ENCODE peak calls at places on chromosomes 13 and 19, in seven cellular contexts. J is IMR-90, S is neural progenitor cell, Y is MCF 10A, Q is mucosa of descending colon, B is tibial artery, A is tibial nerve. I is an unnamed sample.

GRCh38 chr13:66391322-66391721 is 838.8 kb downstream of the PCDH9 start:
- DNase-seq in Y (no peak), Q (no peak), B (no peak), S (no peak), J (no peak), A (no peak), I (no peak)

GRCh38 chr19:1072371-1073015 is 5.5 kb downstream of the ARHGAP45 start:
- DNase-seq in S (no peak), Q (no peak), A (no peak), Y (no peak), J (no peak), B (no peak), I (no peak)

GRCh38 chr19:53467138-53467502 is 413 bp upstream of the ZNF813 start:
- DNase-seq in J (no peak), Y (no peak), B (peak), A (no peak), S (no peak), Q (no peak), I (no peak)

GRCh38 chr13:73602295-73602694 is 531.9 kb downstream of the KLF12 start:
- DNase-seq in Y (peak), Q (no peak), S (no peak), A (no peak), J (peak), B (no peak), I (no peak)

GRCh38 chr13:98752942-98753290 is 444 bp upstream of the SLC15A1 start:
- DNase-seq in J (no peak), Y (no peak), B (no peak), A (no peak), Q (no peak), S (no peak), I (no peak)

GRCh38 chr19:48777139-48777538 is 21.8 kb downstream of the FGF21 start:
- DNase-seq in A (no peak), J (no peak), Y (no peak), S (no peak), Q (no peak), B (no peak), I (no peak)

GRCh38 chr19:7783991-7784421 is 21.0 kb downstream of the CLEC4M start:
- DNase-seq in Q (no peak), J (peak), Y (peak), A (no peak), B (no peak), S (no peak), I (no peak)

GRCh38 chr19:38693380-38694223 is 46.2 kb downstream of the ACTN4 start:
- DNase-seq in A (no peak), J (peak), S (peak), Q (no peak), Y (peak), B (no peak), I (peak)

DNA sequence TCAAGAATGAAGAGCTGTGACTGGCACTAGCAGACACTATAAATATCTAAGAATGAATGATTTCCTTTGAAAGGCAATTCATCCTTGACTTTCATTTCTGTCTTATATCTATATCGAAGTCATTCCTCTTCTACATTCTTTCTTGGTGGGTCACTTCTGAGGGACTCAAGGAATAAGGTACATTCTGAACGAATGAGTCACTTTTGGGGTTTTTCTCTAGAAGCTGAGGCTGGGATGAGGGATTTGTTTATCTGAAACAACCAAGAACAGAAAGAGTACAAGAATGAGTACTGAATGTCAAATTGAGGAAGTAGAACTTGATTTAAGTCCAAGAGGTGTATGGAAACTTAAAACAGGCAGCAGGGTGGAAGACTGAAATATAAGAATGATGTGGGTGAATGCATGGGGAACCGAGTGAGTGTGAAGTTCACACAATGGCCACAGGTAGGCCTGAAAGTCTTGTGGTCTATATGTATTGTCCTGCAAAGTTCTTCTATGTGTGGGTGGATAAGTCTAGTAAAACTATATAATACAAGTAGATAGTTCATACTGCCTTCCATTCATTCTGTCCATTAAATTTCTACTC is 343.9 kb downstream of the OXGR1 start:
- DNase-seq in S (no peak), B (no peak), A (no peak), Y (peak), J (no peak), Q (no peak), I (no peak)
- TF ChIP-seq CTCF in S (no peak), B (no peak), A (no peak), Y (peak), J (no peak), Q (no peak), I (peak)

DNA sequence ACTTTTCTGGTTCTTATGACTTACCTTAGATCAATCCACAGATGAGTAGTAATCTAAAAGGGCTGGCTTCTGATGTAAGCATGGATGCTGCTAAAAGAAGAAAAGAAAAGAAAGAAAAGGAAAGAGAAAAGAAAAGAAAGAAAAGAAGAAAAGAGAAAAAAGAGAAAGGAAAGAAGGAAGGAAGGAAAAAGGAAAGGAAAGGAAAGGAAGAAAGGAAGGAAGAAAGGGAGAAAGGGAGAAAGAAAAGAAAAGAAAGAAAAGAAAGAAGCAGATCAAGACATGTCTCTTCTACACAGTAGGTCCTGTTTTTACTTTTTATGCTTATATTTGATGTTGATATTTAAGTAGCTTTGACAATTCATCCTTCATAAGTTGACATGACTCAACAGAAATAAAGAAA is 421.3 kb downstream of the DIAPH3 start:
- DNase-seq in A (no peak), Y (no peak), B (no peak), Q (no peak), J (no peak), S (no peak), I (no peak)
- TF ChIP-seq CTCF in A (no peak), Y (no peak), B (no peak), Q (no peak), J (no peak), S (no peak), I (no peak)

GRCh38 chr19:5214902-5215301 is 125.7 kb downstream of the PTPRS start:
- DNase-seq in Y (no peak), J (no peak), B (no peak), Q (no peak), S (no peak), A (no peak), I (no peak)

GRCh38 chr19:5213667-5214066 is 126.9 kb downstream of the PTPRS start:
- DNase-seq in A (no peak), S (no peak), J (no peak), Q (no peak), B (no peak), Y (no peak), I (no peak)

GRCh38 chr19:5216141-5216847 is 124.3 kb downstream of the PTPRS start:
- DNase-seq in Q (no peak), S (no peak), A (no peak), B (no peak), J (no peak), Y (no peak), I (no peak)

GRCh38 chr19:5215431-5215830 is 125.2 kb downstream of the PTPRS start:
- DNase-seq in J (no peak), B (no peak), S (no peak), Y (no peak), A (no peak), Q (no peak), I (no peak)

DNA sequence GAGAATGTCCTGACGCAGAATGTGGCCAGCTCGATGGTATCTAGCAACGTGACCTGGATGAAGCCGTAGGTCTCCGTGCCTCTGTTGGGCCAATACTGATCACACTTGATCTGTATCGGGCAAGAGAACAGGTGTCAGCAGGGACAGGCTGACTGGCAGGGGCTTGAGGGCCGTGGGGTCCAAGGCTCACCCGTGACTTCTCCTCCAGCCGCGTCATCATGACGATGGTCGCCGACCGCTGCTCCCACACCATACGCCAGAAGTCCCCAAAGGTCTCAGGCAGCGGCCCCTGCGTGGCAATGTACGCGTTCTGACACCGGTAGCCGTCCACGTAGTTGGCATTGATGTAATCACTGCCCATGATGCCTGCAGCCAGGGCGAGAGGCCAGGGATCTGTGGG is 126.2 kb downstream of the PTPRS start:
- DNase-seq in J (no peak), Y (no peak), A (no peak), S (no peak), B (no peak), Q (no peak), I (no peak)
- TF ChIP-seq CTCF in J (no peak), Y (no peak), A (no peak), S (no peak), B (no peak), Q (no peak), I (no peak)

GRCh38 chr19:45347570-45348366 is 7.2 kb downstream of the KLC3 start:
- DNase-seq in B (no peak), Y (no peak), S (no peak), J (no peak), Q (no peak), A (no peak), I (no peak)

GRCh38 chr19:45344621-45345505 is 4.3 kb downstream of the KLC3 start:
- DNase-seq in S (no peak), A (no peak), B (no peak), Y (no peak), J (no peak), Q (no peak), I (no peak)

GRCh38 chr19:45345506-45345860 is 4.9 kb downstream of the KLC3 start:
- DNase-seq in A (no peak), B (no peak), S (no peak), Y (no peak), Q (no peak), J (no peak), I (no peak)

GRCh38 chr19:45348367-45349125 is 8.0 kb downstream of the KLC3 start:
- DNase-seq in B (no peak), Q (no peak), S (no peak), Y (no peak), A (no peak), J (no peak), I (no peak)

DNA sequence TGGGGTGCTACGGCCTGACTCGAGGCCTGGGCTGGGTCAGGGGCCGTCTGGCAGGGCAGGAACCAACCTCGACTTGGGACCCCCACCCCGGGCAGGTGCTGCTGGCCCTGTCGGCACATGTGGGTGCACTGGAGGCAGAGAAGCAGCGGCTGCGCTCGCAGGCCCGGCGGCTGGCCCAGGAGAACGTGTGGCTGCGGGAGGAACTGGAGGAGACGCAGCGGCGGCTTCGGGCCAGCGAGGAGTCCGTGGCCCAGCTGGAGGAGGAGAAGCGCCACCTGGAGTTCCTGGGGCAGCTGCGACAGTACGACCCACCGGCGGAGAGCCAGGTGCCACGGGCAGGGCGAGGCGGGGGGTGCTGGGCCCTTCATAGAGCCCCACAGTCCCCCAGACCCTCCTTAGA is 5.9 kb downstream of the KLC3 start:
- DNase-seq in B (no peak), A (no peak), Q (no peak), J (no peak), S (peak), Y (no peak), I (no peak)
- TF ChIP-seq CTCF in B (no peak), A (no peak), Q (no peak), J (no peak), S (no peak), Y (no peak), I (no peak)

GRCh38 chr19:18340237-18340989 is at the start of gene PGPEP1:
- DNase-seq in J (peak), Q (peak), Y (no peak), B (peak), S (peak), A (peak), I (peak)

GRCh38 chr19:18342090-18342632 is 1.8 kb downstream of the PGPEP1 start:
- DNase-seq in J (no peak), B (no peak), Y (no peak), Q (no peak), S (no peak), A (no peak), I (no peak)

GRCh38 chr19:18338471-18339001 is 1.9 kb upstream of the PGPEP1 start:
- DNase-seq in J (no peak), S (no peak), Y (no peak), B (no peak), Q (no peak), A (no peak), I (no peak)

GRCh38 chr19:18339703-18340102 is 695 bp upstream of the PGPEP1 start:
- DNase-seq in B (no peak), A (no peak), J (peak), Y (no peak), S (peak), Q (no peak), I (no peak)

GRCh38 chr19:18340990-18341868 is 831 bp downstream of the PGPEP1 start:
- DNase-seq in S (peak), Q (peak), J (peak), A (peak), Y (peak), B (peak), I (no peak)
- TF ChIP-seq CTCF in S (no peak), Q (no peak), J (no peak), A (no peak), Y (no peak), B (no peak), I (no peak)

DNA sequence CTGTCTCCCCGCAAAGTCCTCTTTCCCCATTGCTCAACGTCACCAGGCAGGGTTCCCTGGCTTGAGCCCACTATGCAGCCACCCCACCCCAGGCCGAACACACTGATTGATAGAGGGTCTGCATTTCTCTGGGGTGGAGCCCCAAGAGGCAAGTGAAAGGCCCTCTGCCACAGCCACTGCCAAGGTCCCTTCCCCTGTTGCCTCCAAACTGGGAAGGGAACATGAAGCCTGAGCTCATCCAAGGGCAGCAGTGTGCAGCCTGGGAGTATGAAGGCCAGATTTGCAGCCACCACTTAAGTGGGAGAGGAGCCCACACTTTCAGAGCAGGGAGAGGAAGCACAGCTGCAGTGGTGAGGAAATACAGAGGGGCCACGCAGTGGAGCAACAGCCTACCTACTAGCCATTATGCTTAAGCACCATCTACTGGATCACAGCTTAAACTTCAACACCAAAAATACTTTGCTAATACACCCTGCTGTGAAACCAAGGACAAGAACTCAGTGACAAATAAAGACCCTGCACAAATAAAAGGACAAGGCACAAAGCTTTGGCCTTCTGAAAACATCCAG is 48.6 kb downstream of the UBL3 start:
- DNase-seq in J (peak), S (no peak), B (no peak), A (no peak), Y (no peak), Q (no peak), I (no peak)
- TF ChIP-seq CTCF in J (no peak), S (no peak), B (no peak), A (no peak), Y (no peak), Q (no peak), I (no peak)

I was measured in neural crest cell.